ENCODE peak calls at places on chromosomes 13 and 19, in four cellular contexts. Y is GM12865; Q is stimulated activated CD4-positive, alpha-beta T cell treated with anti-CD3 and anti-CD28 coated beads, TNF-alpha, amount 100 ng/mL, for 48 hours; Z is stimulated activated CD8-positive, alpha-beta memory T cell treated with anti-CD3 and anti-CD28 coated beads, Interleukin-7, amount 100 ng/mL, for 1 hour. R is an unnamed sample.

GRCh38 chr19:19704836-19705235 is 28.1 kb downstream of the ZNF14 start:
- DNase-seq in Y (no peak), Q (no peak), Z (no peak), R (no peak)

GRCh38 chr13:23598371-23598770 is 28.2 kb downstream of the TNFRSF19 start:
- DNase-seq in Q (no peak), Z (no peak), Y (no peak), R (no peak)

GRCh38 chr19:39174142-39174541 is 22.6 kb upstream of the NCCRP1 start:
- DNase-seq in Y (no peak), Z (no peak), Q (no peak), R (no peak)

GRCh38 chr13:72125561-72125960 is 258.6 kb upstream of the DACH1 start:
- DNase-seq in Q (no peak), Y (no peak), Z (no peak), R (no peak)

GRCh38 chr13:27578121-27579030 is 42.0 kb downstream of the LNX2 start:
- DNase-seq in Q (no peak), Z (no peak), Y (no peak), R (no peak)

GRCh38 chr13:94535775-94536174 is 56.3 kb upstream of the DCT start:
- DNase-seq in Y (no peak), Q (no peak), Z (no peak), R (no peak)

GRCh38 chr13:25625361-25625760 is 253.6 kb downstream of the ATP8A2 start:
- DNase-seq in Y (no peak), Z (no peak), Q (no peak), R (no peak)

GRCh38 chr19:15379996-15380647 is 535 bp upstream of the AKAP8 start:
- DNase-seq in Z (no peak), Y (peak), Q (no peak), R (peak)

GRCh38 chr13:95480131-95480545 is 72.4 kb upstream of the CLDN10 start:
- DNase-seq in Q (no peak), Y (peak), Z (no peak), R (peak)

GRCh38 chr13:46100191-46100877 is 4.5 kb downstream of the CPB2 start:
- DNase-seq in Z (no peak), Y (peak), Q (no peak), R (peak)

GRCh38 chr13:26230703-26231102 is 8.6 kb upstream of the RNF6 start:
- DNase-seq in Q (no peak), Z (no peak), Y (no peak), R (no peak)

GRCh38 chr13:110965038-110965754 is 50.3 kb upstream of the ANKRD10 start:
- DNase-seq in Z (no peak), Y (peak), Q (no peak), R (peak)

GRCh38 chr13:99959538-99960230 is 11.9 kb downstream of the ZIC5 start:
- DNase-seq in Y (no peak), Q (no peak), Z (no peak), R (no peak)

GRCh38 chr13:100608906-100609305 is 20.3 kb upstream of the GGACT start:
- DNase-seq in Z (no peak), Q (no peak), Y (peak), R (peak)

GRCh38 chr13:51192348-51192747 is 29.9 kb upstream of the FAM124A start:
- DNase-seq in Q (no peak), Y (no peak), Z (no peak), R (no peak)

GRCh38 chr19:55451522-55452380 is 8.7 kb upstream of the SHISA7 start:
- DNase-seq in Z (no peak), Y (no peak), Q (no peak), R (no peak)

GRCh38 chr13:27510082-27510481 is 59.7 kb upstream of the MTIF3 start:
- DNase-seq in Y (no peak), Q (no peak), Z (no peak), R (no peak)

GRCh38 chr13:30892966-30893365 is 13.1 kb upstream of the MEDAG start:
- DNase-seq in Y (peak), Z (no peak), Q (no peak), R (no peak)

GRCh38 chr19:52216401-52216800 is 26.5 kb downstream of the PPP2R1A start:
- DNase-seq in Q (no peak), Y (no peak), Z (no peak), R (no peak)

GRCh38 chr13:110400786-110401533 is 93.9 kb downstream of the COL4A2 start:
- DNase-seq in Z (no peak), Y (no peak), Q (no peak), R (no peak)

GRCh38 chr13:30274083-30274482 is 33.3 kb downstream of the KATNAL1 start:
- DNase-seq in Z (no peak), Y (no peak), Q (no peak), R (no peak)

GRCh38 chr13:66087149-66087780 is 1142.9 kb downstream of the PCDH9 start:
- DNase-seq in Z (no peak), Y (no peak), Q (no peak), R (peak)

GRCh38 chr19:47790398-47790814 is 11.9 kb downstream of the SELENOW start:
- DNase-seq in Z (peak), Y (peak), Q (peak), R (peak)

GRCh38 chr13:23956106-23956505 is 58.8 kb upstream of the C1QTNF9B start:
- DNase-seq in Q (no peak), Y (peak), Z (no peak), R (no peak)

GRCh38 chr13:97212540-97213146 is 9.5 kb upstream of the MBNL2 start:
- DNase-seq in Q (no peak), Z (no peak), Y (peak), R (peak)

R was measured in MV-4-11.